ENCODE peak calls at places on chromosomes 11 and 22, in four cellular contexts. S is PC-3, T is iPS-NIHi11, O is T-cell. A is an unnamed sample.

GRCh38 chr11:70210051-70210501 is 7.0 kb downstream of the FADD start:
- DNase-seq in S (peak), T (no peak), O (no peak), A (no peak)

GRCh38 chr11:96063053-96063452 is 139.1 kb upstream of the MTMR2 start:
- DNase-seq in S (peak), T (no peak), O (no peak), A (no peak)

GRCh38 chr22:36330127-36330526 is 57.6 kb downstream of the MYH9 start:
- DNase-seq in S (no peak), T (no peak), O (no peak), A (no peak)

GRCh38 chr11:20013346-20014066 is 146.8 kb downstream of the DBX1 start:
- DNase-seq in S (peak), T (no peak), O (no peak), A (no peak)

GRCh38 chr22:36197601-36198146 is 3.9 kb downstream of the APOL4 start:
- DNase-seq in S (no peak), T (peak), O (no peak), A (peak)

GRCh38 chr11:26017903-26018750 is 313.8 kb upstream of the ANO3 start:
- DNase-seq in S (no peak), T (no peak), O (no peak), A (no peak)

GRCh38 chr22:46969961-46970360 is 207.5 kb downstream of the TBC1D22A start:
- DNase-seq in S (no peak), T (no peak), O (no peak), A (no peak)

GRCh38 chr22:42294034-42294985 is 23.9 kb upstream of the TCF20 start:
- DNase-seq in S (peak), T (peak), O (peak), A (peak)

GRCh38 chr11:35905901-35906661 is 37.8 kb upstream of the LDLRAD3 start:
- DNase-seq in S (peak), T (no peak), O (no peak), A (no peak)

GRCh38 chr11:128653828-128654231 is 40.0 kb upstream of the FLI1 start:
- DNase-seq in S (peak), T (peak), O (no peak), A (peak)

GRCh38 chr11:5550440-5551095 is 2.2 kb upstream of the OR52H1 start:
- DNase-seq in S (peak), T (no peak), O (no peak), A (no peak)

GRCh38 chr11:104011031-104011430 is 25.4 kb upstream of the DDI1 start:
- DNase-seq in S (no peak), T (no peak), O (no peak), A (no peak)

GRCh38 chr11:108906329-108906728 is 241.5 kb downstream of the DDX10 start:
- DNase-seq in S (peak), T (no peak), O (no peak), A (no peak)

GRCh38 chr22:26977741-26978140 is 320.4 kb downstream of the MIAT start:
- DNase-seq in S (no peak), T (peak), O (no peak), A (peak)

GRCh38 chr11:127412234-127412633 is 411.7 kb upstream of the KIRREL3 start:
- DNase-seq in S (no peak), T (no peak), O (no peak), A (no peak)

GRCh38 chr11:113331436-113331835 is 17.1 kb downstream of the TTC12 start:
- DNase-seq in S (no peak), T (no peak), O (no peak), A (peak)

GRCh38 chr11:106329273-106330018 is 252.0 kb downstream of the AASDHPPT start:
- DNase-seq in S (peak), T (no peak), O (no peak), A (no peak)

GRCh38 chr11:65438257-65439151 is 15.9 kb downstream of the NEAT1 start:
- DNase-seq in S (no peak), T (no peak), O (no peak), A (no peak)

GRCh38 chr22:43740587-43741270 is 71.4 kb downstream of the EFCAB6 start:
- DNase-seq in S (no peak), T (no peak), O (no peak), A (no peak)

GRCh38 chr11:63802637-63803414 is 10.4 kb upstream of the SPINDOC start:
- DNase-seq in S (peak), T (peak), O (no peak), A (no peak)

GRCh38 chr11:65558785-65559509 is 788 bp upstream of the LTBP3 start:
- DNase-seq in S (no peak), T (no peak), O (no peak), A (no peak)

GRCh38 chr11:73931039-73931645 is 19.7 kb upstream of the DNAJB13 start:
- DNase-seq in S (peak), T (peak), O (no peak), A (peak)

GRCh38 chr11:26048271-26048670 is 283.7 kb upstream of the ANO3 start:
- DNase-seq in S (no peak), T (no peak), O (no peak), A (no peak)

GRCh38 chr22:35312198-35313059 is 12.7 kb downstream of the TOM1 start:
- DNase-seq in S (peak), T (no peak), O (no peak), A (no peak)

GRCh38 chr22:24008381-24009226 is 2.5 kb upstream of the CABIN1 start:
- DNase-seq in S (no peak), T (no peak), O (no peak), A (no peak)